ENCODE peak calls at places on chromosomes 12 and 14, in four cellular contexts. W is GM12878, P is K562, H is HepG2. U is an unnamed sample.

GRCh38 chr14:65813760-65814387 is 401.3 kb downstream of the FUT8 start:
- DNase-seq in H (no peak), P (no peak), W (no peak), U (peak)

GRCh38 chr12:109387425-109388166 is 39.9 kb downstream of the MYO1H start:
- DNase-seq in H (peak), W (no peak), P (peak), U (peak)

GRCh38 chr14:39217214-39217879 is 16.4 kb upstream of the MIA2 start:
- DNase-seq in H (no peak), W (no peak), P (no peak), U (no peak)

GRCh38 chr12:92673756-92674155 is 29.0 kb upstream of the PLEKHG7 start:
- DNase-seq in P (no peak), H (no peak), W (peak), U (no peak)

GRCh38 chr12:14839262-14839661 is 4.1 kb downstream of the ART4 start:
- DNase-seq in W (no peak), P (no peak), H (no peak), U (no peak)

GRCh38 chr14:84782902-84783301 is 747.0 kb upstream of the FLRT2 start:
- DNase-seq in P (no peak), H (no peak), W (no peak), U (no peak)

GRCh38 chr12:14714437-14714836 is 18.0 kb upstream of the GUCY2C start:
- DNase-seq in P (no peak), H (no peak), W (no peak), U (peak)

GRCh38 chr14:93016275-93016845 is 93.4 kb downstream of the CHGA start:
- DNase-seq in W (no peak), H (no peak), P (no peak), U (no peak)

GRCh38 chr14:83289390-83289789 is 1755.7 kb upstream of the SEL1L start:
- DNase-seq in P (no peak), W (no peak), H (no peak), U (no peak)

GRCh38 chr14:22319526-22320352 is 269.3 kb downstream of the DAD1 start:
- DNase-seq in P (peak), W (peak), H (peak), U (peak)

GRCh38 chr12:108609535-108610335 is 11.9 kb upstream of the TMEM119 start:
- DNase-seq in P (peak), H (no peak), W (no peak), U (no peak)

GRCh38 chr12:92597997-92598396 is 104.8 kb upstream of the PLEKHG7 start:
- DNase-seq in H (no peak), P (no peak), W (no peak), U (no peak)

GRCh38 chr12:1993871-1994371 is 10.3 kb downstream of the DCP1B start:
- DNase-seq in W (no peak), P (no peak), H (peak), U (no peak)

GRCh38 chr14:94831085-94831484 is 61.2 kb upstream of the GSC start:
- DNase-seq in P (no peak), H (no peak), W (no peak), U (no peak)

GRCh38 chr12:11827096-11827841 is 177.8 kb downstream of the ETV6 start:
- DNase-seq in P (peak), W (no peak), H (no peak), U (peak)

GRCh38 chr14:101562659-101563351 is 1.5 kb downstream of the DIO3 start:
- DNase-seq in H (no peak), P (no peak), W (no peak), U (no peak)

GRCh38 chr12:105921872-105922669 is 216.7 kb downstream of the NUAK1 start:
- DNase-seq in H (no peak), P (no peak), W (no peak), U (no peak)

GRCh38 chr14:71776463-71777359 is 155.5 kb upstream of the RGS6 start:
- DNase-seq in H (no peak), P (no peak), W (peak), U (no peak)

GRCh38 chr12:67280088-67280487 is 10.9 kb downstream of the CAND1 start:
- DNase-seq in W (no peak), H (no peak), P (no peak), U (no peak)

GRCh38 chr12:69698054-69698453 is 1.0 kb downstream of the BEST3 start:
- DNase-seq in H (no peak), P (no peak), W (no peak), U (no peak)

GRCh38 chr14:61154606-61155005 is 126.5 kb downstream of the TMEM30B start:
- DNase-seq in W (no peak), H (no peak), P (no peak), U (no peak)

GRCh38 chr14:75518625-75519024 is 3.6 kb upstream of the BATF start:
- DNase-seq in P (peak), W (no peak), H (peak), U (peak)

DNA sequence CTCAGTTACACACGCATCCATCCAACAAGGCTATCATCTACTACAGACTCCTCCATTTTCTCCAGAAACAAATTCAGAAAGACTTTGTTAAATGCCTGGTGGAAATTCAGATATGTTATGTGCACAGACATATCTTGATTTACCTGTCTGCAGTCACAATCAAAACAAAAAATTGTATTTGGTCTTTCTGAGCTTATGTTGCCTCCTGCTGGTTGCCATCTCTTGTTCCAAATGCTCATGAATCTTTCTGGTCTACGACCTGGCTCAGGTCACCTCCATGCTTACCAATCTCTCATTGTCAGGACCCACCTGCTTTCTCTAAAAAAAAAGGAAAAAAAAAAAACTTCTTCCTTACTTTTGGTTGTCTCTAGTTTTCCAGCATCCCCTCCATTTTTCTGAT is 169.2 kb upstream of the PLXNC1 start:
- DNase-seq in H (no peak), W (peak), P (peak), U (no peak)
- TF ChIP-seq CREB1 in H (no peak), W (no peak), P (no peak), U (no peak)

DNA sequence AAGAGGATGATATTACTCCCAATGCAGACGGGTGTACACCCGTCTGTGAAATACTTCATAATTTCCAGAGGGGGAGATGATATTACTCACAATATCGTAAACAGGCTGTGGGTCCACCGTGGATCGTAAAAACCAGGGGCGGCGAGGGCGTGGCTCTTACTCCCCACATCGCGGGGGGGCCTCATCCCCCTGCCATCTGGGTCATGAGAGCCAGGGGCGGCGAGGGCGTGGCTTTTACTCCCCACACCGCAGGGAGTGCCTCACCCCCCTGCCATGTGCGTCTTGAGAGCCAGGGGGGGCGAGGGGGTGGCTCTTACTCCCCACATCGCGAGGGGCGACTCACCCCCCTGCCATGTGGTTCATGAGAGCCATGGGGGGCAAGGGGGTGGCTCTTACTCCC is 86.2 kb upstream of the GNG2 start:
- DNase-seq in W (no peak), H (no peak), P (no peak), U (no peak)
- TF ChIP-seq NR2C2 in W (no peak), H (no peak), P (no peak), U (no peak)

DNA sequence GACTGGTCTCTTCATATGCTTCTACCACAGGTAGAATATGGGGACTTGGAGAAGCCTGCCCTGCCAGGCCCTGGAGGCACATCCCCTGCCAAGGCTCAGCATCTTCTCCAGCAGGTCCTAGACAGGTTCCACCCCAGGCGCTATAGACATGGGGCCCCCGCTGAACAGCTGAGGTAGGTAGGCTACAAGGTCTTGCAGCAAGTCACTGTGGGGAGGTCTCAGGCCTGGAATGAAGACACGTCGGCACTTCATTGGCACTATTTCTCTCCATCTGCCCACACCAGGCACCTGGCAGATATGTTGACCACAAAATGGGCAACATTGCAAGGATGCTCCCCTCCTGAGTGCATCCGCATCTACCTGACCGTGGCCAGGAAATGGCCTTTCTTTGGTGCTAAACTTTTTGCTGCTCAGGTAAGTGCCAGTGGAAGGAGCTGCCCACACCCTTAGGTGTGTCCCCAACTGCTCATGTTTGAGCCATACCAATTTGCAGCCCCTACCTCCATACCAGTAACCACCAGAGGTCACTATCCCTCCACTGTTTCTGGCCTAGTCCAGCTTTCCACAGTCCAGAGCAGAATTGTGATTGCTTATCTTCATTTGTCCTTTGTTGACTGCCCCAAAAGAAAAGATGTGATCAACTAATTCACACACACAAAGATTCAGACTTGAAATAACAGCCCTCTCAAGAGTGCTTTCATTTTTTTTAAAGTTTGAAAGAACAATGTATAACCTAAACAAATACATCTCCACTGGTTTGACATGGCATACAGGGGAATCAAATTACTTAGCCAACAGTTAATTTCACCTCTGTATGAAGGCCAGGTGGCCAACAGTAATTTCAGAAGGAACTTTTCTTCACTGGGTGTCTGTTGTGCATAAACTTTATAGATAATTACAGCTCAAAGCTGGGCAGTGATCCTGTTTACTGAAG is 16.1 kb downstream of the PIGH start:
- DNase-seq in H (peak), P (peak), W (no peak), U (peak)
- TF ChIP-seq CREB1 in H (no peak), P (no peak), W (no peak), U (no peak)

GRCh38 chr12:121095544-121096198 is 37.0 kb upstream of the P2RX7 start:
- DNase-seq in H (peak), P (peak), W (peak), U (peak)
- TF ChIP-seq NR2C2 in H (no peak), P (no peak), W (no peak), U (no peak)

GRCh38 chr14:54355698-54356097 is 41.1 kb upstream of the CDKN3 start:
- DNase-seq in W (no peak), H (no peak), P (no peak), U (no peak)
- TF ChIP-seq CREB1 in W (no peak), H (no peak), P (no peak), U (no peak)

GRCh38 chr14:42224053-42224888 is 617.6 kb downstream of the LRFN5 start:
- DNase-seq in P (peak), H (peak), W (peak), U (peak)
- TF ChIP-seq NR2C2 in P (no peak), H (no peak), W (no peak), U (no peak)

U was measured in WTC11.